ENCODE peak calls at places on chromosomes 5 and 9, in eight cellular contexts. F is hypothalamus, N is LoVo, T is NCI-H2081, V is uterus, I is left cardiac atrium, J is skeletal muscle cell, B is GM03348. K is an unnamed sample.

GRCh38 chr9:108996653-108997052 is 16.6 kb downstream of the CTNNAL1 start:
- DNase-seq in F (no peak), V (no peak), T (peak), B (no peak), J (no peak), N (no peak), I (no peak), K (peak)

GRCh38 chr9:133969681-133970580 is 22.2 kb downstream of the VAV2 start:
- DNase-seq in F (no peak), V (no peak), T (no peak), N (no peak), B (no peak), J (no peak), I (peak), K (no peak)

GRCh38 chr9:95509851-95510529 is 6.8 kb downstream of the PTCH1 start:
- DNase-seq in V (no peak), J (no peak), T (no peak), I (no peak), B (no peak), F (no peak), N (peak), K (no peak)

GRCh38 chr5:59560553-59560952 is 333.0 kb downstream of the PDE4D start:
- DNase-seq in V (no peak), T (no peak), N (peak), F (no peak), I (no peak), B (no peak), J (no peak), K (no peak)

GRCh38 chr9:91784673-91785402 is 165.2 kb downstream of the ROR2 start:
- DNase-seq in J (no peak), F (no peak), T (no peak), B (no peak), N (no peak), I (no peak), V (no peak), K (no peak)

GRCh38 chr9:106868565-106868964 is 5.6 kb downstream of the ZNF462 start:
- DNase-seq in I (peak), T (no peak), J (no peak), B (no peak), N (no peak), F (no peak), V (peak), K (no peak)

GRCh38 chr5:33379757-33380156 is 61.0 kb upstream of the TARS1 start:
- DNase-seq in I (no peak), V (no peak), J (no peak), T (peak), F (no peak), B (no peak), N (no peak), K (peak)

GRCh38 chr5:55569513-55569865 is 34.7 kb upstream of the PLPP1 start:
- DNase-seq in N (no peak), F (no peak), T (no peak), V (no peak), I (no peak), J (no peak), B (no peak), K (no peak)

GRCh38 chr5:130002183-130002582 is 97.9 kb downstream of the CHSY3 start:
- DNase-seq in T (no peak), I (no peak), N (no peak), V (no peak), J (no peak), B (no peak), F (no peak), K (no peak)

GRCh38 chr9:116855881-116856662 is 169.0 kb downstream of the TRIM32 start:
- DNase-seq in F (no peak), B (peak), I (no peak), N (peak), T (no peak), V (no peak), J (no peak), K (peak)

GRCh38 chr5:122434120-122434519 is 122.1 kb downstream of the SNCAIP start:
- DNase-seq in J (no peak), B (no peak), F (no peak), V (no peak), I (no peak), N (no peak), T (no peak), K (no peak)

GRCh38 chr5:39270172-39270848 is 50.9 kb upstream of the FYB1 start:
- DNase-seq in F (no peak), J (no peak), I (no peak), V (no peak), T (no peak), N (no peak), B (peak), K (no peak)

GRCh38 chr5:146365618-146366017 is 27.0 kb downstream of the POU4F3 start:
- DNase-seq in N (no peak), T (no peak), J (no peak), V (no peak), I (no peak), F (no peak), B (no peak), K (no peak)

GRCh38 chr5:119255571-119256356 is 100.1 kb upstream of the TNFAIP8 start:
- DNase-seq in V (no peak), J (no peak), F (no peak), N (peak), I (no peak), B (no peak), T (no peak), K (no peak)

GRCh38 chr5:120817044-120817985 is 353.2 kb downstream of the PRR16 start:
- DNase-seq in B (peak), I (no peak), V (no peak), J (no peak), N (no peak), T (no peak), F (no peak), K (peak)

GRCh38 chr9:127203501-127204327 is 60.9 kb upstream of the GARNL3 start:
- DNase-seq in V (no peak), F (no peak), T (no peak), I (peak), N (no peak), B (no peak), J (no peak), K (no peak)

GRCh38 chr5:57750891-57751290 is 268.3 kb upstream of the ACTBL2 start:
- DNase-seq in T (no peak), J (no peak), B (no peak), N (no peak), F (no peak), I (no peak), V (no peak), K (no peak)

GRCh38 chr5:127813633-127814171 is 110.5 kb downstream of the CCDC192 start:
- DNase-seq in T (no peak), B (peak), J (peak), I (no peak), F (no peak), V (no peak), N (peak), K (peak)

GRCh38 chr5:53287573-53287972 is 178.0 kb upstream of the MOCS2 start:
- DNase-seq in T (no peak), J (no peak), I (no peak), N (no peak), B (no peak), F (no peak), V (no peak), K (no peak)

GRCh38 chr9:27337833-27338526 is 41.0 kb upstream of the EQTN start:
- DNase-seq in N (no peak), F (no peak), V (no peak), J (no peak), T (no peak), B (peak), I (no peak), K (no peak)

GRCh38 chr9:10250200-10250599 is 362.6 kb downstream of the PTPRD start:
- DNase-seq in V (no peak), I (no peak), F (no peak), T (no peak), N (no peak), B (no peak), J (peak), K (no peak)

GRCh38 chr9:4844031-4844430 is 51.3 kb downstream of the RCL1 start:
- DNase-seq in V (no peak), N (no peak), T (no peak), B (no peak), J (no peak), F (no peak), I (no peak), K (no peak)

GRCh38 chr5:94863951-94864350 is 245.5 kb downstream of the SLF1 start:
- DNase-seq in B (no peak), V (no peak), T (no peak), J (no peak), N (no peak), F (no peak), I (no peak), K (no peak)

GRCh38 chr5:176364765-176365662 is at the start of gene ARL10:
- DNase-seq in B (peak), J (peak), N (no peak), F (peak), I (peak), T (no peak), V (no peak), K (no peak)

GRCh38 chr5:80686757-80687156 is 32.0 kb upstream of the DHFR start:
- DNase-seq in B (peak), T (no peak), V (no peak), F (no peak), N (peak), I (no peak), J (no peak), K (peak)

GRCh38 chr5:31036407-31036806 is 157.1 kb upstream of the CDH6 start:
- DNase-seq in B (peak), J (no peak), N (no peak), V (no peak), F (no peak), T (no peak), I (no peak), K (no peak)